ENCODE peak calls at places on chromosomes 4 and X, in six cellular contexts. G is fibroblast of lung; U is naive thymus-derived CD4-positive, alpha-beta T cell; R is sigmoid colon; D is dorsolateral prefrontal cortex; B is transverse colon. J is an unnamed sample.

GRCh38 chrX:139112432-139112831 is 400.9 kb upstream of the FGF13 start:
- DNase-seq in U (no peak), R (peak; percentile 65), G (peak; percentile 76), B (no peak), D (no peak), J (no peak)

GRCh38 chr4:31037714-31038113 is 317.5 kb downstream of the PCDH7 start:
- DNase-seq in D (no peak), R (no peak), G (no peak), B (no peak), U (no peak), J (no peak)

GRCh38 chr4:102438396-102438795 is 62.8 kb upstream of the NFKB1 start:
- DNase-seq in R (no peak), U (no peak), D (no peak), G (peak; percentile 22), B (no peak), J (no peak)

GRCh38 chrX:65932173-65933084 is 107.5 kb downstream of the VSIG4 start:
- DNase-seq in B (peak; percentile 30), D (no peak), U (no peak), R (no peak), G (no peak), J (peak; percentile 75)

GRCh38 chr4:112374850-112375249 is 77.7 kb downstream of the ALPK1 start:
- DNase-seq in G (no peak), U (no peak), D (no peak), B (no peak), R (no peak), J (no peak)

GRCh38 chr4:80071643-80072606 is 1.1 kb downstream of the ANTXR2 start:
- DNase-seq in U (peak; percentile 64), R (peak; percentile 78), G (peak; percentile 40), B (peak; percentile 55), D (no peak), J (no peak)

GRCh38 chr4:54971474-54971950 is 153.9 kb downstream of the KDR start:
- DNase-seq in D (no peak), U (peak; percentile 24), B (no peak), R (no peak), G (peak; percentile 37), J (no peak)

GRCh38 chr4:32025840-32026459 is 1305.8 kb downstream of the PCDH7 start:
- DNase-seq in D (no peak), U (no peak), G (peak; percentile 60), B (peak; percentile 35), R (no peak), J (peak; percentile 43)

GRCh38 chr4:69054578-69055200 is 41.6 kb upstream of the UGT2B7 start:
- DNase-seq in G (peak; percentile 90), B (no peak), D (no peak), U (no peak), R (no peak), J (peak; percentile 63)

GRCh38 chrX:37697169-37697760 is 11.7 kb downstream of the XK start:
- DNase-seq in R (no peak), G (peak; percentile 44), D (no peak), U (no peak), B (no peak), J (peak; percentile 10)

GRCh38 chr4:19947349-19947748 is 304.4 kb upstream of the SLIT2 start:
- DNase-seq in D (no peak), R (no peak), B (no peak), U (no peak), G (peak; percentile 77), J (no peak)

GRCh38 chrX:100085851-100086250 is 324.2 kb downstream of the PCDH19 start:
- DNase-seq in R (no peak), D (no peak), B (no peak), G (peak; percentile 6), U (no peak), J (no peak)

GRCh38 chr4:172982151-172982590 is 186.4 kb upstream of the GALNT7 start:
- DNase-seq in D (no peak), U (no peak), G (peak; percentile 83), B (no peak), R (no peak), J (peak; percentile 98)

GRCh38 chrX:11665144-11666040 is at the start of gene ARHGAP6:
- DNase-seq in U (no peak), R (peak; percentile 92), G (peak; percentile 55), B (peak; percentile 26), D (no peak), J (no peak)

GRCh38 chr4:88818650-88819470 is 121.2 kb upstream of the NAP1L5 start:
- DNase-seq in R (peak; percentile 75), G (peak; percentile 46), B (peak; percentile 71), U (peak; percentile 52), D (no peak), J (peak; percentile 18)

GRCh38 chr4:110949516-110949915 is 326.6 kb upstream of the PITX2 start:
- DNase-seq in R (no peak), B (no peak), G (no peak), U (no peak), D (no peak), J (no peak)

GRCh38 chrX:37060999-37061398 is 52.8 kb downstream of the FAM47C start:
- DNase-seq in D (no peak), R (no peak), U (no peak), B (no peak), G (peak; percentile 34), J (no peak)

GRCh38 chr4:188218392-188218791 is 79.2 kb downstream of the TRIML1 start:
- DNase-seq in R (no peak), B (no peak), D (no peak), U (no peak), G (no peak), J (no peak)

GRCh38 chrX:121579016-121579760 is 531.8 kb downstream of the GLUD2 start:
- DNase-seq in D (no peak), B (peak; percentile 10), U (no peak), G (peak; percentile 4), R (no peak), J (no peak)

GRCh38 chr4:183447646-183448045 is 3.2 kb downstream of the CDKN2AIP start:
- DNase-seq in B (no peak), U (peak; percentile 39), D (no peak), R (no peak), G (no peak), J (no peak)

GRCh38 chr4:81905966-81906365 is 434.3 kb upstream of the RASGEF1B start:
- DNase-seq in G (no peak), U (no peak), D (no peak), R (no peak), B (no peak), J (no peak)

GRCh38 chr4:84401669-84402068 is 97.4 kb downstream of the NKX6-1 start:
- DNase-seq in U (no peak), D (no peak), G (peak; percentile 4), B (no peak), R (no peak), J (no peak)

GRCh38 chr4:53121304-53121865 is 244.5 kb downstream of the SCFD2 start:
- DNase-seq in B (no peak), U (no peak), D (no peak), R (no peak), G (no peak), J (no peak)

GRCh38 chr4:53123171-53123570 is 242.7 kb downstream of the SCFD2 start:
- DNase-seq in D (no peak), B (no peak), G (no peak), R (no peak), U (no peak), J (no peak)

GRCh38 chr4:53126099-53126498 is 239.8 kb downstream of the SCFD2 start:
- DNase-seq in B (no peak), D (no peak), U (no peak), G (no peak), R (no peak), J (no peak)

GRCh38 chr4:53122280-53123116 is 243.4 kb downstream of the SCFD2 start:
- DNase-seq in G (no peak), R (no peak), D (no peak), B (no peak), U (no peak), J (no peak)

GRCh38 chr4:53123819-53124218 is 242.0 kb downstream of the SCFD2 start:
- DNase-seq in B (no peak), R (no peak), D (no peak), U (no peak), G (no peak), J (no peak)
- H3K27ac ChIP-seq in B (no peak overlapping the region), R (no peak overlapping the region), D (no peak overlapping the region), U (no peak overlapping the region), G (no peak overlapping the region), J (no peak overlapping the region)

GRCh38 chr4:686371-687040 is 2.4 kb downstream of the SLC49A3 start:
- DNase-seq in G (no peak), D (no peak), B (no peak), U (no peak), R (peak; percentile 69), J (no peak)

GRCh38 chr4:687048-687974 is 1.6 kb downstream of the SLC49A3 start:
- DNase-seq in U (no peak), D (no peak), R (peak; percentile 95), B (peak; percentile 91), G (peak; percentile 84), J (no peak)

GRCh38 chr4:689498-690122 is 659 bp upstream of the SLC49A3 start:
- DNase-seq in U (no peak), R (no peak), B (no peak), G (no peak), D (no peak), J (no peak)

GRCh38 chr4:688695-689497 is at the start of gene SLC49A3:
- DNase-seq in U (no peak), B (peak; percentile 43), D (no peak), R (peak; percentile 65), G (no peak), J (no peak)

GRCh38 chr4:687975-688694 is 816 bp downstream of the SLC49A3 start:
- DNase-seq in G (no peak), R (no peak), B (no peak), U (no peak), D (no peak), J (no peak)
- H3K27ac ChIP-seq in G (peak overlapping the region; percentile 25), R (peak overlapping the region; percentile 83), B (peak overlapping the region; percentile 87), U (no peak overlapping the region), D (no peak overlapping the region), J (peak overlapping the region; percentile 17)

DNA sequence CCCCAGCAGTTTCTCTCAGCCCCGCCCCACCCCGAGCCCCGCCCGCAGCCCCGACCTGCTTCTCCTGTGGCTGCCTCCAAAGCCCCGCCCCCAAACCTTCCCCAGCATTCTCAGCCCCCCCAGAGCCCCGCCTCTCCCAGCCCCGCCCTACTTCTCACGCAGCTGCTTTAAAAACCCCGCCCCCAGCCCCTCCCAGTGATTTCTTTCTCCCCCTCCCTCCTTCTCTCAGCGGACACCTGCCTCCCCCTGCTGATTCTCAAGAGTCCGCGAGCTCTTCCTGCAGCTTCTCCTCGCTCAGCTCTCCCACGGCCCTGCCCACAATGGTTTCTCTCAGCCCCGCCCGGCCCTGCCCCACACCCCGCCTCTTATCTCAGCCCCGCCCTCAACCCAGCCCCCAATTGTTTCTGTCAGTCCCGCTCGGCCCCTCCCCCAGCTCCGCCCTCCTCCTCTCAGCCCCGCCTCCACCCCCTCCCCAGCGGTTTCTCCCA is 635 bp upstream of the EOLA1 start:
- DNase-seq in D (peak; percentile 89), G (peak; percentile 80), B (peak; percentile 93), U (peak; percentile 89), R (peak; percentile 97), J (peak; percentile 27)
- H3K27ac ChIP-seq in D (peak overlapping the region; percentile 81), G (peak overlapping the region; percentile 98), B (peak overlapping the region; percentile 91), U (peak overlapping the region; percentile 100), R (peak overlapping the region; percentile 87), J (peak overlapping the region; percentile 79)

GRCh38 chrX:2817036-2817435 is 11.7 kb upstream of the GYG2 start:
- DNase-seq in R (no peak), G (no peak), U (no peak), D (no peak), B (no peak), J (no peak)

DNA sequence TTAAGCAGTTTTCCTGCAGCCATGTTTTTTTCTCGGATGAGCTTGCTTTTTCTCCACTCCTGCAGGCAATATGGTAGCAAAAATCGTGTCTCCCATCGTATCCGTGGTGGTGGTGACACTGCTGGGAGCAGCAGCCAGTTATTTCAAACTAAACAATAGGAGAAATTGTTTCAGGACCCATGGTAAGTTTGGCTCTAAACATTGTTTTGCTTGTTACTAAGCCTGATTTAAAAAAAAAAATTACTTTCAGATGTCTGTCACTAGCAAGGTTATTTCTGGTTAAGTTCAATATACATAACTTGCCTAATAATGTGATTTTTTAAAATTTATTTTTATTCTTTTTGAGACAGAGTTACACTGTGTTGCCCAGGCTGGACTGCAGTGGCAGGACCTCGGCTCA is 17.5 kb upstream of the GYG2 start:
- DNase-seq in U (no peak), B (no peak), D (no peak), G (no peak), R (no peak), J (no peak)
- H3K27ac ChIP-seq in U (no peak overlapping the region), B (no peak overlapping the region), D (no peak overlapping the region), G (no peak overlapping the region), R (no peak overlapping the region), J (peak overlapping the region; percentile 48)